ENCODE peak calls at places on chromosomes 13 and 19, in six cellular contexts. T is fibroblast of lung, A is colonic mucosa, P is A549, O is left ventricle myocardium inferior, Q is right atrium auricular region. J is an unnamed sample.

GRCh38 chr19:18254546-18255500 is 19.4 kb downstream of the IQCN start:
- DNase-seq in A (peak), P (no peak), Q (no peak), O (no peak), T (no peak), J (no peak)

GRCh38 chr13:100363874-100364273 is 224.7 kb downstream of the GGACT start:
- DNase-seq in Q (no peak), T (peak), P (peak), A (no peak), O (no peak), J (peak)

GRCh38 chr19:13146763-13147563 is 3.2 kb downstream of the STX10 start:
- DNase-seq in O (no peak), P (peak), A (peak), T (peak), Q (no peak), J (peak)

GRCh38 chr13:30466358-30466714 is 600 bp upstream of the HMGB1 start:
- DNase-seq in T (no peak), A (no peak), P (peak), O (no peak), Q (no peak), J (peak)

GRCh38 chr19:1970806-1971502 is 30.0 kb downstream of the CSNK1G2 start:
- DNase-seq in T (no peak), A (no peak), Q (no peak), P (no peak), O (no peak), J (no peak)

GRCh38 chr19:19539738-19540703 is 2.0 kb downstream of the CILP2 start:
- DNase-seq in O (peak), T (peak), A (peak), Q (no peak), P (peak), J (peak)

GRCh38 chr19:7933828-7934725 is 8.1 kb upstream of the CTXN1 start:
- DNase-seq in Q (no peak), A (peak), O (no peak), P (no peak), T (no peak), J (no peak)

GRCh38 chr13:80339578-80339840 is 1.4 kb downstream of the SPRY2 start:
- DNase-seq in P (no peak), O (no peak), T (peak), Q (no peak), A (peak), J (peak)

GRCh38 chr19:48608798-48609263 is 2.3 kb downstream of the SPACA4 start:
- DNase-seq in O (no peak), T (no peak), Q (no peak), P (peak), A (peak), J (peak)

GRCh38 chr13:50826035-50826434 is 17.5 kb downstream of the DLEU7 start:
- DNase-seq in A (no peak), Q (no peak), P (no peak), O (no peak), T (no peak), J (no peak)

GRCh38 chr19:43570174-43570791 is 5.0 kb downstream of the XRCC1 start:
- DNase-seq in P (no peak), O (no peak), Q (no peak), A (no peak), T (no peak), J (peak)

GRCh38 chr19:48933382-48933932 is at the start of gene DHDH:
- DNase-seq in T (peak), A (peak), Q (peak), P (peak), O (peak), J (peak)

GRCh38 chr19:46978470-46978869 is 41.2 kb upstream of the NPAS1 start:
- DNase-seq in O (no peak), A (no peak), P (no peak), Q (no peak), T (no peak), J (no peak)

GRCh38 chr13:33087091-33087490 is 70.9 kb downstream of the KL start:
- DNase-seq in Q (no peak), O (no peak), T (peak), A (no peak), P (no peak), J (no peak)

GRCh38 chr19:3095375-3096191 is 1.4 kb downstream of the GNA11 start:
- DNase-seq in O (no peak), Q (no peak), A (peak), P (no peak), T (no peak), J (peak)

GRCh38 chr19:38786572-38787265 is 2.3 kb upstream of the LGALS7B start:
- DNase-seq in O (no peak), T (no peak), A (no peak), P (no peak), Q (no peak), J (peak)

GRCh38 chr13:79749985-79750551 is 269.1 kb downstream of the NDFIP2 start:
- DNase-seq in A (no peak), T (peak), P (peak), Q (peak), O (peak), J (peak)

GRCh38 chr19:46644720-46645119 is 8.7 kb upstream of the GNG8 start:
- DNase-seq in Q (no peak), O (no peak), P (no peak), A (no peak), T (no peak), J (no peak)

GRCh38 chr19:47377208-47377701 is 28.1 kb downstream of the DHX34 start:
- DNase-seq in O (peak), T (no peak), Q (no peak), P (no peak), A (no peak), J (no peak)

GRCh38 chr19:4066682-4067395 is at the start of gene ZBTB7A:
- DNase-seq in P (peak), T (peak), Q (peak), O (peak), A (peak), J (peak)

GRCh38 chr13:109567315-109567714 is 219.1 kb downstream of the IRS2 start:
- DNase-seq in P (no peak), Q (no peak), T (peak), O (no peak), A (no peak), J (no peak)

GRCh38 chr19:7743425-7743841 is 3.9 kb downstream of the CD209 start:
- DNase-seq in P (no peak), T (no peak), Q (no peak), A (no peak), O (no peak), J (no peak)

GRCh38 chr19:17339088-17339741 is 1.9 kb downstream of the GTPBP3 start:
- DNase-seq in O (no peak), Q (no peak), A (peak), T (no peak), P (no peak), J (peak)

GRCh38 chr19:6020166-6020967 is 42.4 kb upstream of the RANBP3 start:
- DNase-seq in Q (no peak), O (no peak), T (no peak), P (no peak), A (no peak), J (peak)

GRCh38 chr19:45263013-45263412 is 11.9 kb downstream of the MARK4 start:
- DNase-seq in Q (no peak), A (no peak), P (no peak), T (no peak), O (no peak), J (no peak)

GRCh38 chr19:12783849-12784393 is 7.4 kb upstream of the JUNB start:
- DNase-seq in Q (peak), T (no peak), A (peak), P (peak), O (peak), J (peak)

GRCh38 chr13:108690726-108691125 is 61.3 kb downstream of the MYO16 start:
- DNase-seq in T (no peak), Q (no peak), P (no peak), A (no peak), O (no peak), J (no peak)

GRCh38 chr13:40664100-40665060 is 2.1 kb downstream of the FOXO1 start:
- DNase-seq in Q (peak), P (peak), T (peak), A (peak), O (peak), J (peak)

GRCh38 chr19:49808762-49809154 is 4.3 kb downstream of the FUZ start:
- DNase-seq in O (peak), A (peak), P (peak), Q (peak), T (peak), J (peak)

GRCh38 chr19:55279376-55279772 is 536 bp downstream of the HSPBP1 start:
- DNase-seq in A (no peak), O (no peak), P (no peak), T (no peak), Q (no peak), J (no peak)
- H3K4me3 ChIP-seq in A (peak), O (peak), P (peak), T (peak), Q (peak), J (peak)

DNA sequence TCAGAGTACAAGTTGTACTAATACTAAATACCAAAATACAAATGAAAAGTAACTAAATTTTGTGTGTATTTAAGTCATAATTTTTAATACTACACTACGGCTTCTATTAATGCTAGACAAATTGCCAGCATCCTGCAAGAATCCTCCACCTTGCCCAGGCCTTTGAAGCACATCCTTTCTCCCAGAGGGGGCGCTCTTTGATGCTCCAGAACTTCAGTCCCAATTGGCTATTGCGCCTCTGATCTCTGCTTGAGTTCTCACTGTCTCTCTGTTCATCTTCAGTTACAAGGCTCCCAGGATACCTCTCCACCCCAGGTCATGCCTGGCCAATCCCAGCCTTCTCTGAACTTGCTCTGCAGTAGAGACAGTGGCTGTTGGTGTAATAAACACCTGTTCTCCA is 141.0 kb downstream of the DCLK1 start:
- DNase-seq in A (no peak), O (no peak), T (no peak), Q (no peak), P (no peak), J (no peak)
- TF ChIP-seq CTCF in A (no peak), O (no peak), T (no peak), Q (no peak), P (no peak), J (no peak)

DNA sequence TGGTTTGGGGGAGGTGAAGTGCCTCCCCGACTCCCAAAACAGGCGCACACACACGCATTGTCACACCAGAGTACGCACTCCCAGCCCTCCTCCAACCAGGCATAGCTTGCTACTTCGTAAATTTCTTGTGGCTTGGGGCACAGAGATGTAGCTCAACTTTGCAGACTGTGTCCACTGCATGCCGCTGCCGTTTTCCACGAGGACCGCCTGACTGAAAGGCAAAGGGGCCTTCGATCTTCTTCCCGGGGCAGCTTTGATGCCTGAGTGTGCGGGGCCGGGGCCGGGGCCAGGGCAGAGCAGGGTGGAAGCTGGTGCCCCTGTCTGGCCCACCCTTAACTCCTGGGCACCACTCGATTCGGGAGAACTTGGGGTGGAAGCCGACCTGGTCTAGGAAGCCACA is 5.7 kb upstream of the TSHZ3 start:
- DNase-seq in A (no peak), Q (no peak), O (no peak), T (no peak), P (no peak), J (no peak)
- H3K4me3 ChIP-seq in A (no peak), Q (no peak), O (no peak), T (no peak), P (no peak), J (no peak)

GRCh38 chr13:102566513-102566912 is 30.3 kb upstream of the TPP2 start:
- DNase-seq in Q (no peak), P (no peak), O (no peak), A (no peak), T (no peak), J (no peak)

GRCh38 chr13:102567857-102568256 is 28.9 kb upstream of the TPP2 start:
- DNase-seq in O (no peak), A (no peak), Q (no peak), T (no peak), P (no peak), J (peak)

GRCh38 chr13:102569488-102569887 is 27.3 kb upstream of the TPP2 start:
- DNase-seq in T (peak), P (no peak), O (no peak), Q (no peak), A (no peak), J (no peak)

DNA sequence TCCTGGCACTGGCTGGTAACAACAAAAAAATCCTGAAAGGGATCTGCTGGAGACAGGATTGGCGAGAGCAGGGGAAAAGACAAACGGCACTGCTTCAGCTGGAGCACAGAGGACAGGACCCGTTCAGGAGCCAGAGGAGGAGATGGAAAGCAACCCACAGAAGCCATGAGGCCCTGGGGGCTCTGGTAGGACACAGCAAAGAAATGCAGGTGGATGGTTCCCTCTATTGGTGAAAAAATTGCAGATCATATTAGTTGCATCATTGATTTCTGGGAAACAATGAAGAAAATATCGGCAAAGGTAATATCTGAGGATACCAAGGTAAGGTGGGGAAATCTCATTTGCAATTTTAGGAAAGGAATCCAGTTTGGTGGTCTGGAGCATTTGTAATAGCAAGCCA is 25.7 kb upstream of the TPP2 start:
- DNase-seq in P (no peak), O (no peak), Q (no peak), A (no peak), T (no peak), J (peak)
- TF ChIP-seq CTCF in P (no peak), O (no peak), Q (no peak), A (no peak), T (no peak), J (no peak)

DNA sequence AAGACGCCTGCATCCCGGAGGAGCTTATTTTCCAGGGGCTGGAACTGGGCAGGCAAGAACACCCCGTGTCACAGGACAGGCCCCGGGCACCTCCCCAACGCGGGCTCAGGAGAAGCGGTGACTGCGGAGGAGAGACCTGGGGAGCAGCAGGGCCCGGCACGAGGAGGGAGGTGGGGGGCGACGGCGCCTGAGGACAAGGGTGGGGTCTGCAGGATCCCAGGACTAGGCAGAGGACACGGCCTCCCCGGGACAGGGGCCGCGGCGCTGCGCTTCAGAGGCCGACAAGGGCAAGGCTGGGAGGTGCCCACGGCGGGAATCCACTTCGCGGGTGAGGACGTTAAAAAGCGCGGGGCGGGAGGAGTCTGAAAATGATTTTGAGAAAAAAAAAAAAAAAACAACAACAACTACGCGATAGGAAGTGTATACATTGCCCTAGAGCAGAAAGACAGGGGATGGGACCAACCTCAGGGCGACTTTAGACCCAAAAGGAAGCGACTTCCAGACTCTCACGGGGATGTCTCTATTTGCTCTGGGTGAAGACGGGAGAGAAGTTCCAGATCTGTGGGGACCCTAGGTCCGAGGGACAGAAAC is 44.9 kb downstream of the ZNF611 start:
- DNase-seq in T (no peak), P (no peak), A (peak), O (peak), Q (peak), J (peak)
- H3K4me3 ChIP-seq in T (peak), P (no peak), A (peak), O (peak), Q (peak), J (peak)

DNA sequence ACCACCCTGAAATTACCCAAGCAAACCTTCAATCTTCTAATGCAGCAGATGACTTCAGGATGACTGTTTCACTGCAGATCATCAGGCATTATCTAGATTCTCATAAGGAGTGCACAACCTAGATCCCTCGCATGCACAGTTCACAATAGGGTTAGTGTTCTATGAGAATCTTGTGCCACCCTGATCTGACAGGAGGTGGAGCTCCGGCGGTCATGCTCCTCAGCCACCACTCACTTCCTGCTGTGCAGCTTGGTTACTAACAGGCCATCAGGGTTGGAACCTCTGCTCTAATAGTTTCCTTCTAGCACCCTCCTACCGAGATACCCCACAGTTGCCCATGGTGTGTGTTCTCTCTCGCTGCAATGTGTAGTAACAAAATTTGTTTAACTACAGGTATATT is 442.8 kb downstream of the FGF14 start:
- DNase-seq in Q (no peak), P (no peak), O (no peak), T (no peak), A (no peak), J (no peak)
- TF ChIP-seq CTCF in Q (no peak), P (no peak), O (no peak), T (no peak), A (no peak), J (no peak)

DNA sequence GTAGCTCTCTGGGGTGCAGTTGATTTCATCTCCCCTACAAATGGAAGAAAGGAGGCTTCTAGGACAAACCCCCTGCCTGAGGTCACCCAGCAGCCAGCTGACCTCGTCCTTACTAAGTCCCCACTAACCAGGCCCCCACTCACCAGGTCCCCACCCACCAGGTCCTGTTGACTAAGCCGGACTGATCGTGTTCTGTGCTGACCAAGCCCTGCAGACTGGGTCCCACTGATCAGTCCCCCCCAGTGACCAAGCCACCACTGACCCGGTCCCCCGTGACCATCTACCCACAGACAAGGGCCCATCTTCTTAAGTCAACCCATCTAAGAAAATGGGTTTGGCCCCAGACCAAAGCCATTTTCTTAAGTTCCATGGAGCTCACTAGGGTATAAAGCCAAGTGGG is 36.8 kb upstream of the TPM4 start:
- DNase-seq in Q (no peak), P (no peak), O (no peak), A (no peak), T (no peak), J (no peak)
- H3K4me3 ChIP-seq in Q (no peak), P (no peak), O (no peak), A (no peak), T (no peak), J (no peak)

GRCh38 chr13:23512762-23513395 is 57.3 kb upstream of the TNFRSF19 start:
- DNase-seq in Q (no peak), A (no peak), T (no peak), P (no peak), O (no peak), J (no peak)

GRCh38 chr13:23510544-23510916 is 59.7 kb upstream of the TNFRSF19 start:
- DNase-seq in O (no peak), T (peak), P (no peak), Q (no peak), A (no peak), J (peak)

GRCh38 chr13:23506821-23507210 is 63.4 kb upstream of the TNFRSF19 start:
- DNase-seq in O (no peak), T (peak), A (no peak), P (no peak), Q (no peak), J (no peak)

GRCh38 chr13:23510979-23511735 is 59.1 kb upstream of the TNFRSF19 start:
- DNase-seq in O (no peak), P (peak), A (no peak), Q (no peak), T (peak), J (peak)

DNA sequence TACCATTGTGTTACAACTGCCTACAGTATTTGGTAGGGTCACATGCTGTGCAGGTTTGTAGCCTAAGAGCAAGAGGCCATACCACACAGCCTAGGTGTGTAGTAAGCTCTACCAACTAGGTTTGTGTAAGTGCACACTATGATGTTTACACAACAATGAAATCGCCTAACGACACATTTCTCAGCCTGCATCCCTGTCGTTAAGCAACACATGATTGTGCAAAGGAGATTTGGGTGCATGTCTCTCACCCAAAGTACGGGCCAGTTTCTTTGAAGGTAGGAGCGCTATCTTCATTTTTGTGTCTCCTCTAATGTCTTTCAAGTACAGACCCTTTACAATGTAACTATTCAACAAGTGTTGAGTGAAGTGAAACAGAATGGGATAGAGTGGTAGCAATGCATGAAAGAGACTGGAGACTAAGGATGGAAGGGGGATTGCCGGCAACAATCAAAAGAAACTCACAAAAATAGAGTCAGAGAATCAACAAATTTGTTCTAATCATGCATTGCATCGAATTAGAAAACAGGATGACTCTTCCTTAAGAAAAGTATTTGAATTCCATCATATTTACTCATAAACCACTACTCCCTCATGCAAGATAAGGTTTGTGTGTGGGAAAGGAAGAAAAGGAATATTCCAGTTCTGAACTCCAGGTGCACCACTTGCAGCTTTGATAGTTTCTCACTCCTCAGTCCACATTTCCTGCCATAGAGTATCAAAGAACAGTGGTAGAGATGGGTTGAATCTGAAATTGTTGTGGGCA is 60.2 kb upstream of the TNFRSF19 start:
- DNase-seq in T (peak), P (no peak), A (no peak), Q (no peak), O (no peak), J (peak)
- TF ChIP-seq CTCF in T (no peak), P (no peak), A (no peak), Q (no peak), O (no peak), J (no peak)

GRCh38 chr19:55606817-55607216 is 1.4 kb downstream of the ZNF865 start:
- DNase-seq in A (no peak), O (no peak), P (no peak), Q (no peak), T (no peak), J (no peak)
- H3K4me3 ChIP-seq in A (peak), O (peak), P (peak), Q (peak), T (peak), J (peak)